ENCODE peak calls at places on chromosomes 13 and 19, in seven cellular contexts. One of them, this sample, is unnamed.

GRCh38 chr13:77751513-77752456 is 54.3 kb downstream of the SLAIN1 start:
- DNase-seq in astrocyte: peak
- DNase-seq in activated CD8-positive, alpha-beta memory T cell treated with anti-CD3 and anti-CD28 coated beads, Interleukin-2, amount 10 ng/mL, durations not matched to agents 7 days and 5 days: peak
- DNase-seq in tibial artery: no peak
- DNase-seq in OCI-M1: peak
- DNase-seq in omental fat pad: no peak
- DNase-seq in neuronal stem cell: peak
- DNase-seq in this sample: peak

GRCh38 chr19:7595466-7596133 is at the start of gene CAMSAP3:
- DNase-seq in omental fat pad: no peak
- DNase-seq in neuronal stem cell: peak
- DNase-seq in tibial artery: no peak
- DNase-seq in astrocyte: no peak
- DNase-seq in OCI-M1: no peak
- DNase-seq in activated CD8-positive, alpha-beta memory T cell treated with anti-CD3 and anti-CD28 coated beads, Interleukin-2, amount 10 ng/mL, durations not matched to agents 7 days and 5 days: peak
- DNase-seq in this sample: peak

GRCh38 chr13:39451301-39451700 is 151.7 kb downstream of the LHFPL6 start:
- DNase-seq in OCI-M1: peak
- DNase-seq in astrocyte: peak
- DNase-seq in activated CD8-positive, alpha-beta memory T cell treated with anti-CD3 and anti-CD28 coated beads, Interleukin-2, amount 10 ng/mL, durations not matched to agents 7 days and 5 days: no peak
- DNase-seq in omental fat pad: no peak
- DNase-seq in tibial artery: no peak
- DNase-seq in neuronal stem cell: no peak
- DNase-seq in this sample: no peak

GRCh38 chr13:69970521-69970920 is 137.1 kb upstream of the ATXN8OS start:
- DNase-seq in tibial artery: no peak
- DNase-seq in OCI-M1: peak
- DNase-seq in omental fat pad: no peak
- DNase-seq in neuronal stem cell: no peak
- DNase-seq in activated CD8-positive, alpha-beta memory T cell treated with anti-CD3 and anti-CD28 coated beads, Interleukin-2, amount 10 ng/mL, durations not matched to agents 7 days and 5 days: no peak
- DNase-seq in astrocyte: peak
- DNase-seq in this sample: peak

GRCh38 chr19:44677019-44677809 is 5.9 kb downstream of the CEACAM19 start:
- DNase-seq in tibial artery: no peak
- DNase-seq in activated CD8-positive, alpha-beta memory T cell treated with anti-CD3 and anti-CD28 coated beads, Interleukin-2, amount 10 ng/mL, durations not matched to agents 7 days and 5 days: no peak
- DNase-seq in astrocyte: peak
- DNase-seq in neuronal stem cell: no peak
- DNase-seq in omental fat pad: no peak
- DNase-seq in OCI-M1: peak
- DNase-seq in this sample: peak

GRCh38 chr19:38878575-38879399 is 712 bp upstream of the RINL start:
- DNase-seq in tibial artery: no peak
- DNase-seq in astrocyte: no peak
- DNase-seq in neuronal stem cell: no peak
- DNase-seq in activated CD8-positive, alpha-beta memory T cell treated with anti-CD3 and anti-CD28 coated beads, Interleukin-2, amount 10 ng/mL, durations not matched to agents 7 days and 5 days: no peak
- DNase-seq in omental fat pad: no peak
- DNase-seq in OCI-M1: no peak
- DNase-seq in this sample: no peak

GRCh38 chr19:15223649-15224371 is 8.4 kb downstream of the EPHX3 start:
- DNase-seq in OCI-M1: no peak
- DNase-seq in neuronal stem cell: no peak
- DNase-seq in omental fat pad: no peak
- DNase-seq in astrocyte: no peak
- DNase-seq in tibial artery: no peak
- DNase-seq in activated CD8-positive, alpha-beta memory T cell treated with anti-CD3 and anti-CD28 coated beads, Interleukin-2, amount 10 ng/mL, durations not matched to agents 7 days and 5 days: no peak
- DNase-seq in this sample: no peak

GRCh38 chr19:45568732-45569131 is 15.9 kb downstream of the OPA3 start:
- DNase-seq in OCI-M1: no peak
- DNase-seq in neuronal stem cell: no peak
- DNase-seq in astrocyte: peak
- DNase-seq in omental fat pad: no peak
- DNase-seq in tibial artery: no peak
- DNase-seq in activated CD8-positive, alpha-beta memory T cell treated with anti-CD3 and anti-CD28 coated beads, Interleukin-2, amount 10 ng/mL, durations not matched to agents 7 days and 5 days: no peak
- DNase-seq in this sample: no peak

GRCh38 chr19:28242317-28242927 is 970.5 kb downstream of the UQCRFS1 start:
- DNase-seq in astrocyte: no peak
- DNase-seq in tibial artery: no peak
- DNase-seq in OCI-M1: peak
- DNase-seq in omental fat pad: no peak
- DNase-seq in neuronal stem cell: peak
- DNase-seq in activated CD8-positive, alpha-beta memory T cell treated with anti-CD3 and anti-CD28 coated beads, Interleukin-2, amount 10 ng/mL, durations not matched to agents 7 days and 5 days: no peak
- DNase-seq in this sample: peak

GRCh38 chr13:101985321-101985720 is 416.5 kb downstream of the FGF14 start:
- DNase-seq in neuronal stem cell: no peak
- DNase-seq in OCI-M1: no peak
- DNase-seq in omental fat pad: no peak
- DNase-seq in tibial artery: no peak
- DNase-seq in activated CD8-positive, alpha-beta memory T cell treated with anti-CD3 and anti-CD28 coated beads, Interleukin-2, amount 10 ng/mL, durations not matched to agents 7 days and 5 days: no peak
- DNase-seq in astrocyte: peak
- DNase-seq in this sample: no peak

GRCh38 chr19:54574051-54574450 is 461 bp downstream of the LILRA2 start:
- DNase-seq in neuronal stem cell: no peak
- DNase-seq in activated CD8-positive, alpha-beta memory T cell treated with anti-CD3 and anti-CD28 coated beads, Interleukin-2, amount 10 ng/mL, durations not matched to agents 7 days and 5 days: no peak
- DNase-seq in tibial artery: no peak
- DNase-seq in astrocyte: no peak
- DNase-seq in OCI-M1: no peak
- DNase-seq in omental fat pad: no peak
- DNase-seq in this sample: no peak

GRCh38 chr19:18023596-18024212 is 15.7 kb downstream of the ARRDC2 start:
- DNase-seq in tibial artery: peak
- DNase-seq in neuronal stem cell: no peak
- DNase-seq in activated CD8-positive, alpha-beta memory T cell treated with anti-CD3 and anti-CD28 coated beads, Interleukin-2, amount 10 ng/mL, durations not matched to agents 7 days and 5 days: no peak
- DNase-seq in astrocyte: no peak
- DNase-seq in OCI-M1: no peak
- DNase-seq in omental fat pad: peak
- DNase-seq in this sample: peak

GRCh38 chr13:67117010-67117550 is 113.1 kb downstream of the PCDH9 start:
- DNase-seq in astrocyte: no peak
- DNase-seq in OCI-M1: no peak
- DNase-seq in tibial artery: no peak
- DNase-seq in activated CD8-positive, alpha-beta memory T cell treated with anti-CD3 and anti-CD28 coated beads, Interleukin-2, amount 10 ng/mL, durations not matched to agents 7 days and 5 days: no peak
- DNase-seq in omental fat pad: no peak
- DNase-seq in neuronal stem cell: peak
- DNase-seq in this sample: no peak

GRCh38 chr13:26965976-26966375 is 205.4 kb upstream of the GPR12 start:
- DNase-seq in astrocyte: peak
- DNase-seq in activated CD8-positive, alpha-beta memory T cell treated with anti-CD3 and anti-CD28 coated beads, Interleukin-2, amount 10 ng/mL, durations not matched to agents 7 days and 5 days: no peak
- DNase-seq in OCI-M1: no peak
- DNase-seq in neuronal stem cell: no peak
- DNase-seq in tibial artery: no peak
- DNase-seq in omental fat pad: no peak
- DNase-seq in this sample: no peak

GRCh38 chr19:48405010-48405659 is 11.7 kb downstream of the GRIN2D start:
- DNase-seq in astrocyte: no peak
- DNase-seq in activated CD8-positive, alpha-beta memory T cell treated with anti-CD3 and anti-CD28 coated beads, Interleukin-2, amount 10 ng/mL, durations not matched to agents 7 days and 5 days: no peak
- DNase-seq in OCI-M1: no peak
- DNase-seq in neuronal stem cell: no peak
- DNase-seq in tibial artery: no peak
- DNase-seq in omental fat pad: no peak
- DNase-seq in this sample: no peak

GRCh38 chr19:46955114-46955812 is 64.4 kb upstream of the NPAS1 start:
- DNase-seq in astrocyte: peak
- DNase-seq in omental fat pad: no peak
- DNase-seq in activated CD8-positive, alpha-beta memory T cell treated with anti-CD3 and anti-CD28 coated beads, Interleukin-2, amount 10 ng/mL, durations not matched to agents 7 days and 5 days: peak
- DNase-seq in OCI-M1: peak
- DNase-seq in neuronal stem cell: no peak
- DNase-seq in tibial artery: no peak
- DNase-seq in this sample: peak

GRCh38 chr13:48678316-48678715 is 24.6 kb downstream of the CYSLTR2 start:
- DNase-seq in neuronal stem cell: no peak
- DNase-seq in activated CD8-positive, alpha-beta memory T cell treated with anti-CD3 and anti-CD28 coated beads, Interleukin-2, amount 10 ng/mL, durations not matched to agents 7 days and 5 days: no peak
- DNase-seq in astrocyte: no peak
- DNase-seq in tibial artery: no peak
- DNase-seq in omental fat pad: no peak
- DNase-seq in OCI-M1: no peak
- DNase-seq in this sample: no peak

GRCh38 chr19:31113250-31113685 is 236.0 kb downstream of the TSHZ3 start:
- DNase-seq in activated CD8-positive, alpha-beta memory T cell treated with anti-CD3 and anti-CD28 coated beads, Interleukin-2, amount 10 ng/mL, durations not matched to agents 7 days and 5 days: no peak
- DNase-seq in omental fat pad: no peak
- DNase-seq in neuronal stem cell: no peak
- DNase-seq in astrocyte: peak
- DNase-seq in OCI-M1: no peak
- DNase-seq in tibial artery: no peak
- DNase-seq in this sample: no peak

GRCh38 chr13:90447735-90448103 is 899.8 kb upstream of the MIR17HG start:
- DNase-seq in activated CD8-positive, alpha-beta memory T cell treated with anti-CD3 and anti-CD28 coated beads, Interleukin-2, amount 10 ng/mL, durations not matched to agents 7 days and 5 days: no peak
- DNase-seq in astrocyte: peak
- DNase-seq in tibial artery: no peak
- DNase-seq in omental fat pad: no peak
- DNase-seq in neuronal stem cell: no peak
- DNase-seq in OCI-M1: peak
- DNase-seq in this sample: no peak

GRCh38 chr13:107977175-107977574 is 238.2 kb downstream of the LIG4 start:
- DNase-seq in OCI-M1: no peak
- DNase-seq in tibial artery: no peak
- DNase-seq in activated CD8-positive, alpha-beta memory T cell treated with anti-CD3 and anti-CD28 coated beads, Interleukin-2, amount 10 ng/mL, durations not matched to agents 7 days and 5 days: no peak
- DNase-seq in astrocyte: no peak
- DNase-seq in neuronal stem cell: no peak
- DNase-seq in omental fat pad: no peak
- DNase-seq in this sample: no peak

GRCh38 chr13:46388846-46389245 is 1.8 kb upstream of the RUBCNL start:
- DNase-seq in OCI-M1: no peak
- DNase-seq in astrocyte: no peak
- DNase-seq in neuronal stem cell: no peak
- DNase-seq in omental fat pad: no peak
- DNase-seq in activated CD8-positive, alpha-beta memory T cell treated with anti-CD3 and anti-CD28 coated beads, Interleukin-2, amount 10 ng/mL, durations not matched to agents 7 days and 5 days: no peak
- DNase-seq in tibial artery: no peak
- DNase-seq in this sample: no peak

GRCh38 chr13:50512602-50513527 is 330.6 kb downstream of the DLEU7 start:
- DNase-seq in tibial artery: peak
- DNase-seq in activated CD8-positive, alpha-beta memory T cell treated with anti-CD3 and anti-CD28 coated beads, Interleukin-2, amount 10 ng/mL, durations not matched to agents 7 days and 5 days: peak
- DNase-seq in astrocyte: peak
- DNase-seq in neuronal stem cell: no peak
- DNase-seq in OCI-M1: peak
- DNase-seq in omental fat pad: no peak
- DNase-seq in this sample: peak

GRCh38 chr13:79126706-79127105 is 279.3 kb downstream of the RBM26 start:
- DNase-seq in tibial artery: no peak
- DNase-seq in OCI-M1: peak
- DNase-seq in activated CD8-positive, alpha-beta memory T cell treated with anti-CD3 and anti-CD28 coated beads, Interleukin-2, amount 10 ng/mL, durations not matched to agents 7 days and 5 days: no peak
- DNase-seq in astrocyte: no peak
- DNase-seq in neuronal stem cell: no peak
- DNase-seq in omental fat pad: no peak
- DNase-seq in this sample: peak

GRCh38 chr13:57123660-57124059 is 17.1 kb upstream of the PRR20A start:
- DNase-seq in tibial artery: peak
- DNase-seq in activated CD8-positive, alpha-beta memory T cell treated with anti-CD3 and anti-CD28 coated beads, Interleukin-2, amount 10 ng/mL, durations not matched to agents 7 days and 5 days: no peak
- DNase-seq in OCI-M1: no peak
- DNase-seq in omental fat pad: no peak
- DNase-seq in neuronal stem cell: no peak
- DNase-seq in astrocyte: no peak
- DNase-seq in this sample: no peak

GRCh38 chr19:38049105-38049649 is 142.2 kb downstream of the SIPA1L3 start:
- DNase-seq in neuronal stem cell: no peak
- DNase-seq in astrocyte: no peak
- DNase-seq in activated CD8-positive, alpha-beta memory T cell treated with anti-CD3 and anti-CD28 coated beads, Interleukin-2, amount 10 ng/mL, durations not matched to agents 7 days and 5 days: peak
- DNase-seq in OCI-M1: no peak
- DNase-seq in omental fat pad: no peak
- DNase-seq in tibial artery: no peak
- DNase-seq in this sample: peak

GRCh38 chr13:29434217-29434940 is 161.1 kb downstream of the SLC7A1 start:
- DNase-seq in neuronal stem cell: no peak
- DNase-seq in astrocyte: no peak
- DNase-seq in activated CD8-positive, alpha-beta memory T cell treated with anti-CD3 and anti-CD28 coated beads, Interleukin-2, amount 10 ng/mL, durations not matched to agents 7 days and 5 days: no peak
- DNase-seq in tibial artery: no peak
- DNase-seq in OCI-M1: peak
- DNase-seq in omental fat pad: no peak
- DNase-seq in this sample: no peak

GRCh38 chr19:34962281-34962944 is 1.6 kb downstream of the ZNF792 start:
- DNase-seq in OCI-M1: peak
- DNase-seq in astrocyte: no peak
- DNase-seq in activated CD8-positive, alpha-beta memory T cell treated with anti-CD3 and anti-CD28 coated beads, Interleukin-2, amount 10 ng/mL, durations not matched to agents 7 days and 5 days: peak
- DNase-seq in tibial artery: no peak
- DNase-seq in neuronal stem cell: no peak
- DNase-seq in omental fat pad: no peak
- DNase-seq in this sample: peak

GRCh38 chr13:100339411-100339935 is 249.1 kb downstream of the GGACT start:
- DNase-seq in neuronal stem cell: no peak
- DNase-seq in activated CD8-positive, alpha-beta memory T cell treated with anti-CD3 and anti-CD28 coated beads, Interleukin-2, amount 10 ng/mL, durations not matched to agents 7 days and 5 days: no peak
- DNase-seq in tibial artery: no peak
- DNase-seq in OCI-M1: no peak
- DNase-seq in omental fat pad: no peak
- DNase-seq in astrocyte: no peak
- DNase-seq in this sample: no peak

GRCh38 chr13:48600374-48601364 is 53.1 kb upstream of the CYSLTR2 start:
- DNase-seq in OCI-M1: no peak
- DNase-seq in astrocyte: peak
- DNase-seq in activated CD8-positive, alpha-beta memory T cell treated with anti-CD3 and anti-CD28 coated beads, Interleukin-2, amount 10 ng/mL, durations not matched to agents 7 days and 5 days: no peak
- DNase-seq in omental fat pad: no peak
- DNase-seq in neuronal stem cell: no peak
- DNase-seq in tibial artery: no peak
- DNase-seq in this sample: peak

GRCh38 chr13:29753593-29754485 is 96.6 kb downstream of the UBL3 start:
- DNase-seq in neuronal stem cell: no peak
- DNase-seq in astrocyte: peak
- DNase-seq in omental fat pad: no peak
- DNase-seq in tibial artery: no peak
- DNase-seq in OCI-M1: no peak
- DNase-seq in activated CD8-positive, alpha-beta memory T cell treated with anti-CD3 and anti-CD28 coated beads, Interleukin-2, amount 10 ng/mL, durations not matched to agents 7 days and 5 days: no peak
- DNase-seq in this sample: no peak